ENCODE peak calls at places on chromosome 4, in seven cellular contexts. S, D, Z, R, U, E and B are unnamed samples.

GRCh38 chr4:159368320-159368719 is 265.4 kb downstream of the RAPGEF2 start:
- DNase-seq in S (no peak), D (no peak), Z (no peak), R (no peak), U (no peak), E (no peak), B (no peak)

GRCh38 chr4:7973545-7973981 is 33.9 kb upstream of the AFAP1 start:
- DNase-seq in S (no peak), D (no peak), Z (no peak), R (no peak), U (no peak), E (peak), B (peak)

GRCh38 chr4:119832731-119833233 is 204.2 kb upstream of the PDE5A start:
- DNase-seq in S (no peak), D (no peak), Z (no peak), R (no peak), U (no peak), E (no peak), B (no peak)

GRCh38 chr4:5052726-5053425 is 1.6 kb downstream of the STK32B start:
- DNase-seq in S (no peak), D (no peak), Z (no peak), R (no peak), U (peak), E (no peak), B (no peak)

GRCh38 chr4:137378393-137379290 is 153.7 kb downstream of the PCDH18 start:
- DNase-seq in S (no peak), D (no peak), Z (no peak), R (no peak), U (no peak), E (no peak), B (peak)

GRCh38 chr4:79917246-79917645 is 155.8 kb downstream of the ANTXR2 start:
- DNase-seq in S (no peak), D (peak), Z (peak), R (no peak), U (peak), E (no peak), B (peak)

GRCh38 chr4:188930822-188931221 is 791.6 kb downstream of the TRIML1 start:
- DNase-seq in S (no peak), D (peak), Z (no peak), R (no peak), U (no peak), E (no peak), B (peak)

GRCh38 chr4:170853422-170854021 is 763.8 kb upstream of the AADAT start:
- DNase-seq in S (no peak), D (peak), Z (peak), R (peak), U (peak), E (no peak), B (peak)

GRCh38 chr4:82136161-82136801 is 237.5 kb downstream of the HNRNPD start:
- DNase-seq in S (no peak), D (no peak), Z (no peak), R (no peak), U (no peak), E (no peak), B (no peak)

GRCh38 chr4:13535708-13536361 is 8.5 kb downstream of the NKX3-2 start:
- DNase-seq in S (no peak), D (peak), Z (no peak), R (no peak), U (no peak), E (no peak), B (no peak)

GRCh38 chr4:21697583-21697982 is 251.0 kb downstream of the KCNIP4 start:
- DNase-seq in S (no peak), D (peak), Z (no peak), R (no peak), U (peak), E (no peak), B (peak)

GRCh38 chr4:85569730-85570299 is 94.9 kb downstream of the ARHGAP24 start:
- DNase-seq in S (no peak), D (no peak), Z (no peak), R (no peak), U (no peak), E (no peak), B (no peak)

DNA sequence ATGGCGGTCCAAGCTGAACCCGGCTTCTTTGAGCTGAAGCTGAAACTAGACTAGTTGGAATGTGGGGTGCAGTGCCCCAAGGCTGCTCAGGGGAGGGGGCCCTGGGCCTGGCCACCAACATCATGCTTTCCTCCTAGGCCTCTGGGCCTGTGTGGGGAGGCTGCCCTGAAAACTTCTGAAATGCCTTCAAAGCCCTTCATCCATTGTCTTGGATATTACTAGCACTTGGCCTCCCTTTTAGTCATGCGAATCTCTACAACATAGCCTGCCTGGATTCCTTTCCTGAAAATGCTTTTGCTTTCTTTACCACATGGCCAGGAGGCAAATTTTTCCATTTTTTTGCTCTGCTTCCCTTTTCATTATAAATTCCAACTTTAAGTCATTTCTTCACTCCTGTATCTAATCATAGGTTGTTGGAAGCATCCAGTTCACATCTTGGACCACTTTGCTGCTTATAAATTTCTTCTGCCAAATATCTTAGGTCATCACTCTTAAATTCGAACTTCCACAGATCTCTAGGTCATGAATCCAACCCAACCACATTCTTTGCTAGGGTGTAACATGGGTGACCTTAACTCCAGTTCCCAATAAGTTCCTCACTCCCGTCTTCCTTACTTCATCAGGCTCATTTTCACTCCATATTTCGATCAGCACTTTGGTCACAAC is 103.4 kb downstream of the DDIT4L start:
- DNase-seq in S (no peak), D (no peak), Z (no peak), R (no peak), U (no peak), E (no peak), B (peak)
- H3K4me3 ChIP-seq in S (no peak), D (no peak), Z (no peak), R (no peak), U (no peak), E (no peak), B (no peak)

DNA sequence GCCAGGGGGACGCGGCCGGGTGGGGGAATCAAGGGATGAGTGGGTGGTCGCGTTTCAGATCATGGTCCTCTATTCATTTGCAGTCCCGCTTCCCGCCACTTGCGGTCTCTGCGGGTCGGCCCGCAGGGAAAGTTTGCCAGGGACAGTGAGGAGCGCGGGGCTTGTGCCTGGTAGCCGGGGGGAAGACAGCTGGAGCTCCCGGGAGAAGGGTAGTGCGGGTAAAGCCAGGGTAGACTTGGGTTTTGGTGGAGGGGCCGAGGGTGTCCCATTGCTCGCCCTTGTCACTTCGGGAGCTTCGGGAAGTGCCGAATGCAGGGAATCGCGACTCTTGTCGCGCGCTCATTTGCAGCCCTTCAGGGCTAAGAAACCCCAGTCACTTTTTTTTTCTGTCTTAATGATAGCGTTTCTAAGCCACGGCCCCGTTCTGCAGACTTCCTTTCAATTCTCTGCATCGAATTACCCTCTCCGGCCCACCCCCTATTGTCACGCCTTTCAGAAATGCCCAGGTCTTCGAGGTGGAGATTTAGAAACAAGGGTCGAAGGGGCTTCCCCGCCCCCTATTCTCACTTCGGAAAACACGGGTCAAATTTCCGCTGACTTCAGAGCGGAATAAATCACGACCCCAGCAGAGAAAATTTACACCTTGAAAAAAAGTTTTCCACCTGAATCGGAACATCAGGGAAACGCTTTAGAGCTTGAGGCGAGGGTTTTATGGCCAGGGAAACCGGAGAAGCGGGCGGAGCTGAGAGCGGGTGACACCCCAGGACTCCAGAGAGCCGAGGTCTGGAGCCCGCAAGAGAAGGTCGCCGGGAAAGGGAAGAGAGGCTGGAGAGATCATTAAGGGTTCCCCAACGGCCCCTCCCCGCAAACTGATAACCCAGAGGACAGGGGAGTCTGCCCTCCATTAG is 1.4 kb downstream of the SHISA3 start:
- DNase-seq in S (no peak), D (peak), Z (no peak), R (no peak), U (no peak), E (no peak), B (no peak)
- TF ChIP-seq CTCF in S (no peak), D (peak), Z (no peak), R (no peak), U (no peak), E (no peak), B (no peak)

DNA sequence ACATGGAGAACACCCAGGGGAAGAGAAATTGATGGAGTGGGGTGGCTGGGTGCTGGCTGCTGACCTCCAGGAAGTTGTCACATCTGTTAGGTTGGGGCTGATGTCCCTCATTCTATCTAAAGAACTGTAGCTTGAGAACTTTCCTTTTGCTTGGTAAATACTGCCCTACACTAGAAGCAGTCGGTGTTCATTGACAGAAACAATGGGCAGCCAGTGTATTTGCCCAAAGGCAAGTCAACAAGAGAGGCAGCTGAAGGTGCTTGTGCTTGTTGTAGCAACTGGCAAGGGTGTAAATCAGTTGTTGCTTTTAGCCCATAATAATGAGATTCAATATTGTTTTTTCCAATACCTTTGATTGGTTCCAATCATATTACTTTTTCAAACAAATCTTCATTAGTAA is 956 bp downstream of the TMEM154 start:
- DNase-seq in S (no peak), D (peak), Z (no peak), R (no peak), U (no peak), E (no peak), B (no peak)
- H3K4me3 ChIP-seq in S (no peak), D (peak), Z (no peak), R (no peak), U (no peak), E (peak), B (peak)

GRCh38 chr4:163494360-163495241 is at the start of gene TMA16:
- DNase-seq in S (peak), D (peak), Z (peak), R (peak), U (peak), E (no peak), B (peak)
- TF ChIP-seq CTCF in S (no peak), D (no peak), Z (no peak), R (no peak), U (no peak), E (no peak), B (no peak)

DNA sequence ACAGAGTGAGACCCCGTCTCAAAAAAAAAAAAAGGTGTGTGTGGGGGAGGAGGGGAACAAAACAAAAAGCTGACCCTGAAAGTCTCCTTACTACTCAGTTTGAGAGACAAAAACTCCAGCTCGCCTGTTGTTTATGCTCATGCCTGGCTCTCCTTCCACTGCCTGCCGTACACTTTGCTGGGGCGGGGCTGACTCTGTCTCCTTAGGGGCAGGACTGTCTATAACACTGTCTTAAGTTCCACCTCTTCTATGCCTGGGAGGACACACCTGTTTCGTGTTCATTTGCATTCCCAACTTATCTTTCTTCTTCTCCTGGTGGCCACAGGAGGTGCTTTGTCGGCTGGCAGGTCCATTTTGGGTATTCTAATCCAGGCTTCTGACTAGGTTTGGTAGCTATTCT is 81.4 kb downstream of the MTNR1A start:
- DNase-seq in S (no peak), D (no peak), Z (no peak), R (no peak), U (no peak), E (no peak), B (no peak)
- H3K4me3 ChIP-seq in S (no peak), D (no peak), Z (no peak), R (no peak), U (no peak), E (no peak), B (no peak)

DNA sequence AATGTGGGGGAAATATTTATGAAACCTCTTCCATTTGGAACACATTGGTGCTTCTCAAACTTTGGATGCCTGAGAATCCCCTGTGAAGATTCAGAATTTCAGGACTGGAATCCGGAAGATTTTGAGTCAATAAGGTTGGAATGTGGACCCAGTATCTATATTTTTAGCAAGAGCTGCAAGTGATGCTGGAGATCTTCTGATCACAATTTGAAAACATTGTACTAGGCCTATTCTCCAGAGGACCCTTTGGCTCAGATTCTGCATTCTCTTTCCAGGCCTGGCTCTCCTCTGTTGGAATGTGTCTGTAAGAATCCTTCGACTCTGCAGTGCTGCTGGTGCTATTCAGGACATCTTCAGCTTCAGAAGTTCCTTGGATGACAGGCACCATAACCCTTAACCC is 2.3 kb upstream of the PKD2 start:
- DNase-seq in S (no peak), D (no peak), Z (no peak), R (no peak), U (no peak), E (no peak), B (peak)
- TF ChIP-seq CTCF in S (no peak), D (no peak), Z (no peak), R (no peak), U (no peak), E (no peak), B (no peak)